ENCODE peak calls at places on chromosomes 1 and 21, in nine cellular contexts. V is pancreas; Y is IMR-90; O is GM23338; D is heart right ventricle; J is cardiac muscle cell; X is CD8-positive, alpha-beta memory T cell; R is brain microvascular endothelial cell; M is Peyer's patch. Z is an unnamed sample.

GRCh38 chr21:43194303-43195130 is 25.7 kb downstream of the CRYAA start:
- DNase-seq in V (no peak), Y (no peak), O (no peak), D (no peak), J (no peak), X (no peak), R (no peak), M (peak), Z (no peak)

GRCh38 chr1:8679411-8679800 is 138.0 kb downstream of the RERE start:
- DNase-seq in V (no peak), Y (peak), O (no peak), D (no peak), J (peak), X (no peak), R (peak), M (no peak), Z (peak)

GRCh38 chr1:10795305-10796021 is 983 bp downstream of the CASZ1 start:
- DNase-seq in V (no peak), Y (no peak), O (peak), D (no peak), J (no peak), X (no peak), R (no peak), M (no peak), Z (peak)

GRCh38 chr1:63592536-63593302 is 492 bp upstream of the PGM1 start:
- DNase-seq in V (no peak), Y (no peak), O (peak), D (no peak), J (no peak), X (no peak), R (no peak), M (no peak), Z (peak)

GRCh38 chr1:93029317-93029716 is 49.8 kb upstream of the MTF2 start:
- DNase-seq in V (no peak), Y (no peak), O (no peak), D (no peak), J (no peak), X (peak), R (no peak), M (no peak), Z (no peak)

GRCh38 chr1:3775248-3775497 is 2.6 kb downstream of the SMIM1 start:
- DNase-seq in V (no peak), Y (no peak), O (no peak), D (no peak), J (no peak), X (no peak), R (no peak), M (no peak), Z (no peak)

GRCh38 chr21:45384656-45385548 is 20.1 kb upstream of the COL18A1 start:
- DNase-seq in V (peak), Y (no peak), O (no peak), D (no peak), J (no peak), X (no peak), R (no peak), M (no peak), Z (no peak)

GRCh38 chr1:58823481-58824010 is 39.7 kb upstream of the JUN start:
- DNase-seq in V (no peak), Y (peak), O (no peak), D (no peak), J (peak), X (no peak), R (peak), M (no peak), Z (peak)

GRCh38 chr1:25503551-25504426 is 39.6 kb upstream of the LDLRAP1 start:
- DNase-seq in V (peak), Y (no peak), O (peak), D (peak), J (no peak), X (peak), R (no peak), M (peak), Z (peak)

GRCh38 chr21:41772351-41773080 is 5.7 kb upstream of the RIPK4 start:
- DNase-seq in V (no peak), Y (no peak), O (no peak), D (no peak), J (no peak), X (no peak), R (no peak), M (no peak), Z (no peak)

GRCh38 chr1:67472056-67472455 is 41.9 kb upstream of the SERBP1 start:
- DNase-seq in V (no peak), Y (no peak), O (no peak), D (no peak), J (no peak), X (no peak), R (no peak), M (no peak), Z (no peak)

GRCh38 chr1:24416666-24417391 is 1.2 kb downstream of the NIPAL3 start:
- DNase-seq in V (no peak), Y (peak), O (peak), D (no peak), J (peak), X (peak), R (peak), M (peak), Z (peak)

GRCh38 chr1:86527306-86527705 is 19.6 kb upstream of the CLCA4 start:
- DNase-seq in V (no peak), Y (no peak), O (no peak), D (no peak), J (no peak), X (no peak), R (no peak), M (no peak), Z (no peak)

GRCh38 chr1:152026895-152027294 is 9.9 kb downstream of the S100A11 start:
- DNase-seq in V (no peak), Y (peak), O (no peak), D (no peak), J (peak), X (no peak), R (peak), M (no peak), Z (no peak)

GRCh38 chr1:37480125-37480466 is 5.7 kb downstream of the ZC3H12A start:
- DNase-seq in V (peak), Y (no peak), O (no peak), D (no peak), J (no peak), X (no peak), R (no peak), M (no peak), Z (no peak)

GRCh38 chr1:174995916-174996315 is 3.8 kb upstream of the CACYBP start:
- DNase-seq in V (no peak), Y (peak), O (no peak), D (no peak), J (no peak), X (no peak), R (peak), M (no peak), Z (no peak)

GRCh38 chr1:159084867-159085266 is 8.3 kb upstream of the AIM2 start:
- DNase-seq in V (no peak), Y (no peak), O (no peak), D (no peak), J (no peak), X (no peak), R (no peak), M (no peak), Z (no peak)

GRCh38 chr1:26110731-26111529 is 694 bp upstream of the PDIK1L start:
- DNase-seq in V (peak), Y (peak), O (peak), D (peak), J (peak), X (peak), R (peak), M (peak), Z (peak)

GRCh38 chr21:25487046-25487594 is 120.2 kb downstream of the MRPL39 start:
- DNase-seq in V (no peak), Y (no peak), O (no peak), D (no peak), J (no peak), X (no peak), R (no peak), M (no peak), Z (peak)

GRCh38 chr1:161285519-161285918 is 24.2 kb downstream of the MPZ start:
- DNase-seq in V (no peak), Y (no peak), O (peak), D (no peak), J (no peak), X (no peak), R (no peak), M (no peak), Z (no peak)

GRCh38 chr1:31683997-31684396 is 19.8 kb downstream of the COL16A1 start:
- DNase-seq in V (no peak), Y (no peak), O (peak), D (no peak), J (no peak), X (no peak), R (no peak), M (no peak), Z (no peak)

GRCh38 chr1:95018602-95019369 is 54.0 kb downstream of the ALG14 start:
- DNase-seq in V (peak), Y (peak), O (no peak), D (no peak), J (no peak), X (no peak), R (no peak), M (no peak), Z (peak)

GRCh38 chr1:7378346-7379130 is 392.6 kb upstream of the VAMP3 start:
- DNase-seq in V (no peak), Y (no peak), O (no peak), D (peak), J (no peak), X (no peak), R (no peak), M (peak), Z (no peak)
- H3K27ac ChIP-seq in V (no peak), Y (no peak), O (peak), D (no peak), J (no peak), X (no peak), R (no peak), M (no peak), Z (no peak)

DNA sequence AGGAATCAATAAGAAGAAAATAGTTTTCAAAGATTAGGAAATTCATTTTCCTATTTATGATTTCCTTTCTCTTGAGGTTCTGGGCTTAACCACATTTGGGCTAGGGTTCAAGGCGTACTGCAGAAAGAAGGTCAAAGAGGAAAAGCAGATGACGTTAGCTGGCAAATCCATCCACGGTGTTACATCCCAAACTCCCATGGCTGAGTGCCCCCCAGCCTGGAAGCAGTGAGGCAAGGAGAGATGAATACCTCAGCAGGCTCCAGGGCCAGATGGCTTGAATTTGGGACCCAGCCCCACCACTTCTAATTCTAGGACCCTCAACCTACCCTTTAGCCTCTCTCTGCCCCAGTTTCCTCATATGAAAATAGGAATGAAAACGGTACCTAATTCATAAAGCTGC is 17.7 kb downstream of the SUSD4 start:
- DNase-seq in V (no peak), Y (no peak), O (no peak), D (no peak), J (no peak), X (no peak), R (no peak), M (no peak), Z (no peak)
- H3K27ac ChIP-seq in V (no peak), Y (no peak), O (no peak), D (no peak), J (no peak), X (no peak), R (no peak), M (no peak), Z (no peak)

GRCh38 chr1:204435886-204436271 is 24.3 kb upstream of the PPP1R15B start:
- DNase-seq in V (no peak), Y (no peak), O (no peak), D (no peak), J (no peak), X (no peak), R (no peak), M (no peak), Z (peak)

GRCh38 chr1:204435246-204435885 is 23.7 kb upstream of the PPP1R15B start:
- DNase-seq in V (no peak), Y (peak), O (no peak), D (no peak), J (peak), X (no peak), R (no peak), M (no peak), Z (peak)

GRCh38 chr1:204439976-204440375 is 28.4 kb upstream of the PPP1R15B start:
- DNase-seq in V (no peak), Y (no peak), O (no peak), D (no peak), J (no peak), X (no peak), R (no peak), M (no peak), Z (no peak)

GRCh38 chr1:204438628-204439027 is 27.0 kb upstream of the PPP1R15B start:
- DNase-seq in V (no peak), Y (peak), O (no peak), D (no peak), J (peak), X (no peak), R (peak), M (no peak), Z (peak)

DNA sequence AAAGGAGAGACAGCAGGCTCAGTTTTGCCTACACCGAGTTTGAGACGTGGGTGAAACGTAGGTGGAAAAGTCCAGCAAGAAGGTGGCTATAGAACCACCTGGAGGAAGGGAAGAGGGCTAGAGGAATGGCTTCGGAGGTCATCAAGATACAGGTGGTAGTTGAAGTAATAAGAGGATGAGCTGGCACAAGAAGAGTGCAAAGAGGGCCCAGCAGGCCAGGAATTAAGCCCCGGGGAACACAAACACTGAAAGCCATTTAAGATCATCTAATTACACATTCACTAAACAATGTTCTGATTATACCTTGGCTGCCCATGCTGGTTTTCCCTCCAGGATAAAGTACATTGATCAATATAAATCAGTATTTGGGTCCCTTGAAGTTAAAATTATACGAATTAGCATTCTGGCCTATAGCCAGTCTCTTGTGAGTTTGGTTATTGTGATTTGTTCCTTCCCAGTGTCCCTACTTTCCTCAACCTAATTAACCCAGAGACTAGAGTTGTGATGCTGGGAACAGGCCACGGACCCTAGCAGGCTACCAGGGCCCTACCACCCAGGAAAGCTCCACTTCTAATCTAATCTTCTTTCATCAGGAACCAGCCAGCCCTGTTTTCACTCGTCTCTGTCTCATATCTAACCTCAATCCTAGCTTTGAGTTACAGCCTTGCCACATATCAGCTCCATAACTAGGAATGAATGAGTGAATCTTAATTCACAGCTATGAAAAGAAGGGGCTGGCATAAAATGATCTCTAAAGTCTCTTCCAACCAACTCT is 26.4 kb upstream of the PPP1R15B start:
- DNase-seq in V (no peak), Y (no peak), O (no peak), D (no peak), J (no peak), X (no peak), R (no peak), M (no peak), Z (no peak)
- H3K27ac ChIP-seq in V (no peak), Y (peak), O (no peak), D (no peak), J (no peak), X (no peak), R (no peak), M (no peak), Z (peak)

GRCh38 chr1:154582885-154583284 is 15.3 kb downstream of the CHRNB2 start:
- DNase-seq in V (no peak), Y (no peak), O (no peak), D (no peak), J (no peak), X (no peak), R (no peak), M (no peak), Z (no peak)
- H3K27ac ChIP-seq in V (no peak), Y (no peak), O (no peak), D (no peak), J (no peak), X (no peak), R (no peak), M (no peak), Z (no peak)